ENCODE peak calls at places on chromosomes 7 and 10, in eight cellular contexts. D is ovary, Y is uterus, O is heart left ventricle, G is A549, C is adrenal gland, P is IMR-90, F is suprapubic skin. T is an unnamed sample.

GRCh38 chr7:22184549-22185199 is 172.3 kb downstream of the RAPGEF5 start:
- DNase-seq in Y (no peak), G (no peak), P (no peak), D (no peak), O (no peak), F (no peak), C (no peak), T (no peak)

GRCh38 chr7:152176797-152177196 is 151.3 kb downstream of the GALNT11 start:
- DNase-seq in C (no peak), O (no peak), G (no peak), D (no peak), Y (no peak), P (no peak), F (no peak), T (no peak)

GRCh38 chr7:42981595-42981994 is 49.4 kb downstream of the MRPL32 start:
- DNase-seq in C (no peak), F (no peak), D (no peak), P (no peak), O (no peak), Y (no peak), G (no peak), T (no peak)

GRCh38 chr7:84123903-84124573 is 70.6 kb downstream of the SEMA3A start:
- DNase-seq in P (peak), C (no peak), O (no peak), F (no peak), D (no peak), G (no peak), Y (no peak), T (no peak)

GRCh38 chr10:43878386-43878785 is 229.7 kb upstream of the ZNF32 start:
- DNase-seq in C (peak), P (no peak), Y (no peak), G (no peak), O (peak), F (no peak), D (no peak), T (no peak)

GRCh38 chr7:16235743-16236142 is 185.6 kb downstream of the CRPPA start:
- DNase-seq in P (no peak), G (no peak), C (no peak), O (no peak), Y (no peak), F (no peak), D (no peak), T (no peak)

GRCh38 chr7:30780909-30781308 is 9.7 kb downstream of the MINDY4 start:
- DNase-seq in D (no peak), Y (no peak), O (peak), G (no peak), P (no peak), C (no peak), F (peak), T (no peak)

GRCh38 chr7:81162771-81163525 is 244.1 kb upstream of the SEMA3C start:
- DNase-seq in F (no peak), G (no peak), O (no peak), P (peak), C (no peak), Y (no peak), D (no peak), T (no peak)

GRCh38 chr7:132441935-132442334 is 134.3 kb downstream of the PLXNA4 start:
- DNase-seq in F (no peak), D (no peak), P (no peak), G (no peak), C (no peak), Y (no peak), O (peak), T (no peak)

GRCh38 chr10:53223846-53224245 is 451.3 kb upstream of the MBL2 start:
- DNase-seq in Y (no peak), P (no peak), G (no peak), C (no peak), F (no peak), D (no peak), O (no peak), T (no peak)

GRCh38 chr10:72316748-72317435 is 37.8 kb downstream of the DNAJB12 start:
- DNase-seq in O (peak), Y (no peak), P (no peak), G (no peak), F (no peak), C (peak), D (peak), T (peak)

GRCh38 chr10:63491558-63492316 is 26.0 kb upstream of the JMJD1C start:
- DNase-seq in G (no peak), Y (peak), P (peak), O (no peak), D (peak), F (no peak), C (peak), T (peak)

GRCh38 chr7:151038951-151039849 is 9.1 kb upstream of the ASIC3 start:
- DNase-seq in P (peak), F (no peak), Y (peak), C (peak), G (peak), D (peak), O (peak), T (peak)

DNA sequence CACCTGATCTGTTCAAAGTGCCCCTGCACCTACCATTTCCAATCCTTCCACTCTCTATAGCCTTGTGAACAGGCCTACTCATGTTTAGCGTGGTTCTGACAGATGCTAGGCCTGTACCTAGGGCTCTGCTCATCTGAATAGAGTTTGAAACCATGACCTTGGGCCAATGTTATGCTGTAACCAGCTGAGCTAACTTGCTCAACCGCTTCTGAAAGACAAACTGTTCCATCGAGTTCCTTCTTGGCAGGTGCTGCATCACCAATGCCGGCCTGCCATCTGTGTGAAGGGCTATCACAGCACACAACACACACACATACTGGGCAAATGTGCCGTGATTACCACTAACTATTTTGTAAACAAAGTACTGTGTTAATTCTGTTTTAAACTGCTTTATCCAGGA is 419.0 kb upstream of the GALNT17 start:
- DNase-seq in C (no peak), D (no peak), P (no peak), O (no peak), Y (no peak), F (no peak), G (no peak), T (peak)
- H3K27ac ChIP-seq in C (no peak), D (no peak), P (no peak), O (no peak), Y (no peak), F (peak), G (no peak), T (no peak)

GRCh38 chr10:123972481-123973401 is 81.1 kb upstream of the CPXM2 start:
- DNase-seq in Y (no peak), C (no peak), O (no peak), G (no peak), P (no peak), D (no peak), F (no peak), T (no peak)
- TF ChIP-seq POLR2A in Y (no peak), C (no peak), O (no peak), G (no peak), P (no peak), D (no peak), F (no peak), T (no peak)

GRCh38 chr10:132632091-132632561 is 94.5 kb downstream of the INPP5A start:
- DNase-seq in C (peak), O (peak), G (no peak), F (peak), P (no peak), D (peak), Y (no peak), T (peak)
- H3K27ac ChIP-seq in C (peak), O (peak), G (no peak), F (peak), P (no peak), D (peak), Y (peak), T (peak)

DNA sequence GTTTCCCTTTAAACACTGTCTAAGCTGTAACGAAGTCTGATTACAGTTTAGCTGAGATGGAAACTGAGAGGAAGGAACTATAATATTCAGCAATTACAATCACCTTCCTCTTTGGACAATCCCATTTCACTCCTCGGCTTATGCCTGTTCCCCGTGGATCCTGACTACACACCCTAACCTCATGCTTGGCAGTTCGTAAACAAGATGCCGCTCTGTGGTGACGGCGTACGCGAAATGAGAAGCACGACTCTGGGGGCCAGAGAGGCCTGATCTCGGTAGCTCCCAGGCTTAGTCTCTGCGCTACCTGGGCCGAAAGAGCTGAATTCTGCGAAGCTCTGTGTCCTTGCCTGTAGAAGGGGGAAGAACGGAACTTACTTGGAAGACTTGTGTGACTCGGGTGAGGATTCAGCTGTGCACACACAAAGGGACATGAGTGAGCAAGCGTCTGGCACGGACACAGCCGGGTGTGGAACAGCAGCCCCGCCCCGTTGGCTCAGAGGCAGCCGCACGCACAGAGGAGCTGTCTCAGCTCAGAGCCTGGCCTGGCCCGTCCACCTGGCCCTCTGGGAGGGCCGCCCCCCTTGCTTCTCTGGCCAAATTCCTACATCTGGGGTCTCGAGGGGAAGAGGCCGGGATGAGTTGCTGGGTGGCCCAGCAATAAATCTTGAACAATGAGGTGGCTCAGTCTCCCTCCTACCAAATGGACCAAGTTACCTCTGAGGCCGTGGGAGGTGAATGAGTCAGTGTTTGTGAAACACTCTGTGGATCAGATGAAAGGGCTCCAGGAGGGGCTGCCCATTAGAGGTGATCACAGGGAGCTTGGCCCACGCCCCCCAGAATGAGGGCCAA is 83.9 kb downstream of the PDGFA start:
- DNase-seq in F (no peak), O (no peak), D (no peak), Y (no peak), G (peak), P (peak), C (no peak), T (no peak)
- TF ChIP-seq POLR2A in F (no peak), O (no peak), D (no peak), Y (no peak), G (no peak), P (no peak), C (no peak), T (no peak)

T was measured in body of pancreas.